ENCODE peak calls at places on chromosomes 11 and 22, in eight cellular contexts. E, O, Q, L, N, T, C and J are unnamed samples. For H3K9me3 and H3K4me1, the result is how much of the 10 kb centered on the place peaks cover.

GRCh38 chr11:123800041-123800440 is 6.1 kb downstream of the OR6M1 start:
- DNase-seq in N (no peak), T (no peak), E (no peak), O (no peak), C (no peak), Q (no peak), L (no peak), J (no peak)

GRCh38 chr11:64619811-64620285 is 28.8 kb downstream of the SLC22A12 start:
- DNase-seq in C (no peak), T (no peak), E (peak), O (peak), N (no peak), Q (peak), L (no peak), J (no peak)

GRCh38 chr11:36372101-36372767 is 76.1 kb downstream of the PRR5L start:
- DNase-seq in N (no peak), L (no peak), O (no peak), Q (no peak), E (peak), T (no peak), C (no peak), J (no peak)

GRCh38 chr11:3126901-3127691 is 38.0 kb downstream of the OSBPL5 start:
- DNase-seq in L (peak), T (peak), E (no peak), C (peak), O (no peak), Q (peak), N (no peak), J (peak)

GRCh38 chr22:17412232-17412631 is 43.0 kb downstream of the CECR2 start:
- DNase-seq in L (no peak), O (no peak), C (no peak), Q (no peak), N (no peak), T (no peak), E (no peak), J (no peak)

GRCh38 chr11:132126973-132127900 is 756.8 kb downstream of the NTM start:
- DNase-seq in L (no peak), E (peak), N (no peak), O (peak), T (no peak), Q (peak), C (no peak), J (no peak)

GRCh38 chr11:19935507-19935906 is 222.9 kb downstream of the NAV2 start:
- DNase-seq in Q (peak), O (no peak), E (peak), C (no peak), N (no peak), T (no peak), L (no peak), J (no peak)

GRCh38 chr11:78176605-78177141 is 11.8 kb downstream of the KCTD21 start:
- DNase-seq in L (no peak), C (no peak), Q (no peak), N (no peak), O (no peak), T (no peak), E (no peak), J (no peak)

GRCh38 chr22:49512471-49512870 is 315.2 kb downstream of the BRD1 start:
- DNase-seq in T (no peak), Q (peak), C (no peak), E (no peak), L (no peak), O (no peak), N (no peak), J (no peak)

GRCh38 chr11:131987703-131988102 is 617.3 kb downstream of the NTM start:
- DNase-seq in C (no peak), L (no peak), T (no peak), O (no peak), N (no peak), E (no peak), Q (no peak), J (no peak)

GRCh38 chr11:100247701-100248100 is 439.4 kb upstream of the ARHGAP42 start:
- DNase-seq in N (no peak), E (no peak), L (no peak), O (no peak), C (no peak), Q (no peak), T (no peak), J (no peak)

GRCh38 chr11:93903989-93904388 is 53.6 kb upstream of the VSTM5 start:
- DNase-seq in N (no peak), C (no peak), E (no peak), L (no peak), T (no peak), O (no peak), Q (peak), J (no peak)

GRCh38 chr11:272931-273198 is 5.3 kb upstream of the NLRP6 start:
- DNase-seq in T (no peak), E (no peak), N (no peak), Q (no peak), L (no peak), C (peak), O (no peak), J (no peak)

GRCh38 chr22:27718186-27719032 is 83.1 kb downstream of the MN1 start:
- DNase-seq in L (peak), T (peak), N (peak), Q (peak), C (peak), E (peak), O (peak), J (peak)

GRCh38 chr11:42802211-42802918 is 509.4 kb upstream of the API5 start:
- DNase-seq in L (no peak), T (no peak), Q (no peak), O (no peak), N (no peak), E (no peak), C (no peak), J (no peak)

GRCh38 chr22:36155702-36156101 is 4.9 kb downstream of the APOL3 start:
- DNase-seq in C (no peak), N (peak), E (no peak), O (peak), T (peak), Q (no peak), L (no peak), J (peak)

GRCh38 chr22:23036684-23037428 is 33.5 kb upstream of the GNAZ start:
- DNase-seq in Q (no peak), C (no peak), O (no peak), E (peak), L (no peak), N (peak), T (no peak), J (no peak)

DNA sequence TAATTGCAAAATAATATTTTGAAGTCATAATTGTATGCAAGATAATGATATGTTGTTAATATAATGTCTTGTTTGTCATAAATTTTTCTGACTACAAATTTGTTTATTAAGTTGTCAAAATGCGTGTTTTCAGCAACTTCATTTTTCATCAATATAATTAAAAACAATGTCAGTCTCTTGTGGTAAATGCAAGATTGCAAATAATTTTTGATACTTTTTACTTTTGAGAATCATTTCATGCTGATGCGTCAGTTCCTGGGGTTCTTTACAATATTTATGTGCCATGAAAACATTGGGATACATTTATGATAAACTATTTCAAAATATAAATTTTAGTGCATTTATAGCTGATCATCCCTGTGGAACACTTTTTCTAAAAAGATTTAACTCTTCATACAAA is 1504.8 kb downstream of the BRD1 start:
- DNase-seq in O (no peak), C (no peak), N (no peak), L (no peak), Q (no peak), T (no peak), E (no peak), J (no peak)
- H3K9me3 ChIP-seq in O (under half), C (under half), N (under half), L (under half), Q (under half), T (under half), E (under half), J (under half)

GRCh38 chr22:20857247-20857643 is 1.4 kb downstream of the PI4KA start:
- DNase-seq in E (no peak), Q (no peak), O (no peak), L (no peak), N (no peak), T (no peak), C (no peak), J (no peak)
- H3K4me3 ChIP-seq in E (peak), Q (peak), O (peak), L (peak), N (peak), T (peak), C (peak), J (no peak)

DNA sequence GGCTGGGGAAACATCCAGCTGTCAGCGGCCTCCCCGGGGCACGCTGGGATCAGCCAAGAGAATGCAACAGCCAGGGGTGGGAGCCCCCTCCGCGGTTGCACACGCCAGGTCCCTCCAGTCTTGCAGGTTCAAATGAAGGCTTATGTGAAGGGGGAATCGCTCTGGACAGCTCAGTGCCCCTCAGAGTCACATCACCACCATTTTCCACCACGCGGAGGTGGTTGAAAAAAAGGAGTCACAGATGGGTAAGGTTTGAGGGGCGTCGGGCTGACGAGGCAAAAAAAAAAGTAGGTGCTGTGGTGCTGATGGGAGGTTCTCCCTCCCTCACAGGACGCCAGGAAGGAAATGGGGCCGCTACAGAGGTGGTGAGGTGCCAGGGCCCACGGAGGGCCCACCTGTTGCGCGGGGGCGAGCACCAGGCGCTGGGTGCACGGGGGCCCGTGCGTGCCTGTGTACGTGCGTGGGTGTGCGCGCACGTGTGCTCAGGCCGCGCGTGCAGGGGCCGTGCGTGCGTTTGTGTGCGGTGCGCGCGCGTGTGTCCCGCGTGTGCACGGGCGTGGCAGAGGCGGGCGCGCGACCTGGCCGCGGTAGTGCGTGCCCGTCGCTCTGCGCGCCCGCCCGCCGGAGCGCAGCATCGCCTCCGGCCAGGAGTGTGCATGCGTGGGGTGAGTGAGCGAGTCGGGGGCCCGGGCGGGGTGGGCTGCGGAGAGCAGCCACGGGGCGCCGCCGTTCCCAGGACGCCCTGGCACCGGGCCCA is 3.0 kb downstream of the PDGFB start:
- DNase-seq in L (no peak), Q (no peak), C (no peak), E (no peak), O (no peak), T (no peak), N (no peak), J (no peak)
- H3K4me1 ChIP-seq in L (under half), Q (under half), C (half or more), E (under half), O (half or more), T (under half), N (half or more), J (half or more)

GRCh38 chr11:70670684-70671034 is 272.3 kb downstream of the CTTN start:
- DNase-seq in N (no peak), T (no peak), E (no peak), Q (no peak), L (no peak), C (no peak), O (no peak), J (no peak)
- H3K9me3 ChIP-seq in N (under half), T (under half), E (under half), Q (under half), L (under half), C (under half), O (under half), J (under half)

GRCh38 chr11:67674442-67674871 is at the start of gene ALDH3B2:
- DNase-seq in T (peak), C (no peak), E (no peak), N (no peak), Q (peak), L (no peak), O (no peak), J (peak)
- H3K4me3 ChIP-seq in T (no peak), C (no peak), E (no peak), N (no peak), Q (no peak), L (no peak), O (no peak), J (no peak)

DNA sequence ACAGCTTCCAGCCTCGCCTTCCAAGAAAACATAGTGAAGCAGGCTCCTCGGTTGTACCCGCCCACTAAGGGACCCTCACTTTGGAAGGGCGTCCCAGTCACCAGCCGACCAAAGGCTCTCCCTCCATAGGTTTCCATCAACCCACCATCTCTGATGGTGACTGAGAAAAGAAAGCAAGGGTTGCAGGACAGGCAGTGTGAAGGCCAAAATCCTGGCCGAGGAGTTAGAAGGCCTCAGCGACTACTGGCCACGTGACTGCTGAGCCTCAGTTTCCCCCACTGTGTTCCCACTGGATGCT is 2.7 kb downstream of the FXYD6 start:
- DNase-seq in L (no peak), O (no peak), N (no peak), Q (no peak), T (no peak), C (no peak), E (no peak), J (no peak)
- H3K4me1 ChIP-seq in L (under half), O (half or more), N (half or more), Q (under half), T (under half), C (half or more), E (under half), J (under half)

GRCh38 chr11:133726576-133726975 is 118.7 kb downstream of the SPATA19 start:
- DNase-seq in C (no peak), O (no peak), E (no peak), Q (no peak), N (no peak), L (no peak), T (no peak), J (no peak)
- H3K9me3 ChIP-seq in C (under half), O (under half), E (under half), Q (under half), N (under half), L (under half), T (under half), J (under half)

DNA sequence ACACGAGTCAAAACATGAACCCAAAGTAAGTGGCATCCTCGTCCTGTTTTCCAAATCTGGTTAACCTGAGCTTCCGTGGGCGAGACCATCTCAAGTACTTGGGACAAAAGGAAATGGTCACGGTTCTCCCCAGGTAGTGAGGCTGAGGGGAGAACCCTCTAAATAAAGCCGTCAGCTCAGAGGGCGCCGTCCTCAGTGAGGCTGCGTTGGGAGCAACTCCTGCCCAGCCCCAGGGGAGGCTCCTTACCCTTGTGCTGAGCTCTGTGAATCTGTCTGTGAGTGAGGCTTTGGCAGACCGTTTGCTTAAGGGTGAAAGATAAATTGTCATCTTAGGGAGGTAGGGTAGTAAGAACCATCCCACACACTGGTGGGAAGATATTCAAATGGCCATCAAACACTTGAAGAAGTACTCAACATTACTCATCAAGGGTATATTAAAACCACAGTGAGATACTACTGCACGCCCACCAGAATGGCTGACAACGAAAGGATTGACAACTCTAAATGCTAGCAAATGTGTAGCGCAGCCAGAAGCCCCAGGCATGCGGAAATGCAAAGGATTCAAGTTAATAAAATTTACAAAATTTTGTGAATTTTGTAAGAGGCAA is 321.0 kb downstream of the TBC1D22A start:
- DNase-seq in L (no peak), O (no peak), C (no peak), E (no peak), Q (peak), T (no peak), N (no peak), J (no peak)
- H3K4me3 ChIP-seq in L (no peak), O (no peak), C (no peak), E (no peak), Q (no peak), T (no peak), N (no peak), J (no peak)

GRCh38 chr11:109981028-109981636 is 112.1 kb upstream of the ZC3H12C start:
- DNase-seq in N (no peak), O (no peak), Q (no peak), L (no peak), T (no peak), C (no peak), E (no peak), J (no peak)
- H3K4me1 ChIP-seq in N (under half), O (under half), Q (under half), L (under half), T (under half), C (under half), E (under half), J (under half)